ENCODE peak calls at places on chromosomes 2 and 18, in four cellular contexts. G is K562, Z is H1, N is WTC11. A is an unnamed sample.

GRCh38 chr18:48799724-48800315 is 150.9 kb downstream of the SMAD7 start:
- DNase-seq in G (no peak), Z (peak), N (peak), A (no peak)

GRCh38 chr2:18425186-18425585 is 135.3 kb downstream of the RDH14 start:
- DNase-seq in G (no peak), Z (no peak), N (no peak), A (no peak)

GRCh38 chr18:46360102-46360699 is 256.0 kb downstream of the HAUS1 start:
- DNase-seq in G (no peak), Z (no peak), N (no peak), A (no peak)

GRCh38 chr2:88492002-88492401 is 39.5 kb upstream of the FOXI3 start:
- DNase-seq in G (no peak), Z (no peak), N (no peak), A (no peak)

GRCh38 chr2:216232721-216233120 is 123.6 kb downstream of the XRCC5 start:
- DNase-seq in G (no peak), Z (no peak), N (no peak), A (no peak)

GRCh38 chr2:95052301-95052700 is 26.8 kb downstream of the MAL start:
- DNase-seq in G (no peak), Z (no peak), N (no peak), A (no peak)

GRCh38 chr2:178018141-178018540 is 54.4 kb downstream of the PDE11A start:
- DNase-seq in G (no peak), Z (no peak), N (no peak), A (no peak)

GRCh38 chr18:3603460-3604259 is 153.7 kb downstream of the TGIF1 start:
- DNase-seq in G (peak), Z (no peak), N (peak), A (no peak)

GRCh38 chr18:63182247-63182771 is 137.3 kb downstream of the BCL2 start:
- DNase-seq in G (no peak), Z (no peak), N (no peak), A (no peak)

GRCh38 chr2:50196775-50197482 is 835.0 kb downstream of the NRXN1 start:
- DNase-seq in G (no peak), Z (no peak), N (no peak), A (no peak)

GRCh38 chr2:110669079-110669478 is 8.8 kb downstream of the BUB1 start:
- DNase-seq in G (no peak), Z (no peak), N (no peak), A (no peak)

GRCh38 chr2:199273043-199273647 is 184.6 kb downstream of the SATB2 start:
- DNase-seq in G (no peak), Z (no peak), N (no peak), A (no peak)

GRCh38 chr2:174233771-174234275 is 14.5 kb downstream of the OLA1 start:
- DNase-seq in G (no peak), Z (no peak), N (no peak), A (no peak)

GRCh38 chr2:43751476-43751875 is 22.4 kb upstream of the DYNC2LI1 start:
- DNase-seq in G (no peak), Z (no peak), N (no peak), A (no peak)

GRCh38 chr18:77001979-77002378 is 130.6 kb downstream of the MBP start:
- DNase-seq in G (no peak), Z (no peak), N (no peak), A (no peak)

GRCh38 chr18:63829886-63830285 is 54.7 kb downstream of the SERPINB7 start:
- DNase-seq in G (no peak), Z (no peak), N (no peak), A (no peak)

GRCh38 chr18:79792096-79792987 is 5.4 kb upstream of the KCNG2 start:
- DNase-seq in G (no peak), Z (no peak), N (no peak), A (no peak)

GRCh38 chr2:66874411-66874810 is 439.5 kb downstream of the MEIS1 start:
- DNase-seq in G (no peak), Z (no peak), N (no peak), A (no peak)

GRCh38 chr2:178070824-178071223 is 1.8 kb downstream of the PDE11A start:
- DNase-seq in G (no peak), Z (no peak), N (no peak), A (no peak)

GRCh38 chr18:46356278-46357033 is 252.3 kb downstream of the HAUS1 start:
- DNase-seq in G (no peak), Z (no peak), N (no peak), A (peak)

GRCh38 chr2:149732001-149732685 is 144.6 kb upstream of the MMADHC start:
- DNase-seq in G (no peak), Z (no peak), N (no peak), A (no peak)

GRCh38 chr2:60446413-60447358 is 106.8 kb downstream of the BCL11A start:
- DNase-seq in G (no peak), Z (no peak), N (no peak), A (no peak)

GRCh38 chr2:64838817-64839216 is 150.4 kb upstream of the SLC1A4 start:
- DNase-seq in G (no peak), Z (no peak), N (no peak), A (no peak)

GRCh38 chr2:200471324-200471848 is 38.5 kb downstream of the KCTD18 start:
- DNase-seq in G (no peak), Z (no peak), N (no peak), A (peak)

GRCh38 chr2:205352593-205352992 is 329.7 kb upstream of the NRP2 start:
- DNase-seq in G (no peak), Z (no peak), N (no peak), A (no peak)

GRCh38 chr2:44955593-44956449 is 14.3 kb downstream of the SIX3 start:
- DNase-seq in G (peak), Z (peak), N (peak), A (peak)

GRCh38 chr2:113962692-113963480 is 73.0 kb downstream of the ACTR3 start:
- DNase-seq in G (no peak), Z (no peak), N (no peak), A (no peak)

GRCh38 chr2:163191372-163191771 is 352.8 kb upstream of the KCNH7 start:
- DNase-seq in G (no peak), Z (no peak), N (peak), A (peak)

GRCh38 chr2:188808921-188809320 is 165.3 kb upstream of the COL3A1 start:
- DNase-seq in G (no peak), Z (no peak), N (no peak), A (no peak)

GRCh38 chr2:3643371-3644245 is 14.4 kb upstream of the ALLC start:
- DNase-seq in G (no peak), Z (no peak), N (no peak), A (no peak)

GRCh38 chr18:75977069-75977468 is 518.0 kb downstream of the ZNF516 start:
- DNase-seq in G (no peak), Z (no peak), N (no peak), A (no peak)

GRCh38 chr2:20050104-20050711 is 1.2 kb downstream of the LAPTM4A start:
- DNase-seq in G (peak), Z (no peak), N (no peak), A (peak)

GRCh38 chr2:36615214-36615613 is 17.2 kb upstream of the FEZ2 start:
- DNase-seq in G (peak), Z (no peak), N (no peak), A (peak)

GRCh38 chr2:74819702-74820101 is 14.2 kb upstream of the HK2 start:
- DNase-seq in G (no peak), Z (no peak), N (no peak), A (no peak)

GRCh38 chr18:63480892-63481291 is 4.1 kb downstream of the SERPINB5 start:
- DNase-seq in G (no peak), Z (no peak), N (no peak), A (no peak)

GRCh38 chr2:127386764-127387654 is 766 bp downstream of the MAP3K2 start:
- DNase-seq in G (peak), Z (peak), N (peak), A (peak)

GRCh38 chr2:10303634-10304378 is 1.1 kb downstream of the HPCAL1 start:
- DNase-seq in G (peak), Z (peak), N (peak), A (peak)

GRCh38 chr2:215950009-215950408 is 63.3 kb downstream of the MREG start:
- DNase-seq in G (peak), Z (no peak), N (no peak), A (peak)

DNA sequence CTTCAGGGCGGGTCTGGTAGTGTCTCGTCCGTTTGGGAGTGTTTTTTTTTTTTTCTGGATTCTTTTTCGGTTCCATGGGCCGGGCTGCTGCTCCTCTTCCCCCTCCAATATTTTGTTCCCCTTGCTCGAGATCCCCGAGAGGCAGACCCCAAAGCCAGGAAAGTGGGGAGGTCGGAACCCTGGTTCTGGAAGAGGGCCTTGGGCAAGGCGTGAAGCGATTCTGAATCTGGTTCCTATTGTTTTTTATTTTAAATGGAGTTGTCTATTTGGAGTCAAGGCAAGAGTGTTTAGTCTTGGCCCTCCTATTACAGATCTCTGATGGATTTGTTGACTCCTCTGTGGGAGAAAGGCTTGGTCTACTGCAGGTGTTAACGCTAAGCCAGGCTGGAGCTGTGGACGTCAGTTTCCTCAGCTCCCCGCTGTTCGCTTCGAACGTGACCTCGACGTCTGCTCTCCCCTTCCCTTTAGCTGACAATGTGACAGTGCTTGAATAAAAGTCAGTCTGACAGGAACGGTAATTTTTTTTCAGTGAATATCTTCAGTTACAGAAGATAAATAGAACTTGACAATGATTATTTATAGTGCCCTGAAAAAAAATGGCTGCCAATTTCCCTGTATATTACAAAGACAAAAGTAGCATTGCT is 682 bp upstream of the DNAJC27 start:
- DNase-seq in G (no peak), Z (no peak), N (no peak), A (peak)
- TF ChIP-seq TEAD4 in G (no peak), Z (no peak), N (no peak), A (no peak)

GRCh38 chr2:34003795-34004194 is 404.7 kb upstream of the FAM98A start:
- DNase-seq in G (no peak), Z (no peak), N (no peak), A (no peak)

GRCh38 chr2:34001557-34001956 is 402.5 kb upstream of the FAM98A start:
- DNase-seq in G (no peak), Z (no peak), N (no peak), A (no peak)

DNA sequence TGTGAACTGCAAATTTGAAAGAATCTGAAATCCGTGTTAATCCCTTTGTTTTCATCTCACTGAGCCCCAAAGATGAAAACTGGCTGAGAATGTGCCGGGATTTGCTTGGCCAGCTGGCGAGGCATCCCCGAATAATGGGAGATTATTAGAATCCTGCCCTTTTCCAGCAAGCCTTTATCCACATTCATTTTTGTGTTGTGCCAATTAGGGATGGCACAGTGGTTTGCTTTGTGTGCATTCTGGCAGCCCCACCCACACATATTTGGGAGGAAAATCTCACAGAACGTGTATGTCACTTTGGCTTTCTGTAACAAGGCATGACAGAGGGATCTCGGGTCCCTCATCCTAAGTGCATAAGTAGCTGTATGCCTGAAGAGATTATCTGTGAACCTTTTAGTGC is 405.8 kb upstream of the FAM98A start:
- DNase-seq in G (no peak), Z (no peak), N (no peak), A (no peak)
- TF ChIP-seq TEAD4 in G (no peak), Z (no peak), N (no peak), A (no peak)

DNA sequence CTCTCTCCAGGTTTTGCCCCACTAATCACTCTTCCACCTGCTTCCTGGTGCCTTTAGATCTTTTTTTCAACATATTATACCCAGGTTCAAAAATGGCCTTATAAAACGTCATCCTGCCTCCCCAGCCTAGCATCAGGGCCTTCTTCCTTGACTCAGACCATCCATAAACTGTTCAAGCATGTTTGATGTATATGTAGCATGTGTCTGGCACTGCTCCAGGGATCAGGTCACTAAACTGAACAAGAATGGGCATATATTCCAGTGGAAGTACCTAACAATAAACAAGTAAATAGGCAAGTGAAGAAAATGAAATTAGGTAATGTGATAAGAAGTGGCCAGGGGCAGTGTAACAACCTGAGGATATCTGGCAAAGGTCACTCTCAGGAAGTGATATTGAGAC is 141.2 kb downstream of the TRIB2 start:
- DNase-seq in G (no peak), Z (no peak), N (no peak), A (no peak)
- TF ChIP-seq TEAD4 in G (no peak), Z (no peak), N (no peak), A (no peak)

DNA sequence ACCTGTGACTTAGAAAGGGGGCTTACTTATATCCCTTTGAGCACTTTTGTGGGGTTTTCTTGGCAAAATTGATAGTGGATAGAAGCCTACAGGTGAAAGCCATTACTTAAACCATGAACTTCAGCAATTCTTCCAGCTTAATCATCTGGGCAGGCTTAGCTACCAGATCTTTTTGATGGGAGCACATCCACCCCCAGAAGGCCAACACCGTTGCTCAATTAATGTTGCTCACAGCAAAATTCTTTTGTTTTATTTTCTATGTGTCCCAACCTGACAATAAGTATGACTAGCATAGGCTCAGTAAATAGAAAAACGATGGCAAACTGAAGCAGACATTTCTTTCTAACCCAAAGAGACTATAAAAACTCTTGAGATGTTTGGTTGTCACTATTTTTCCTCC is 269.4 kb upstream of the TCF4 start:
- DNase-seq in G (no peak), Z (no peak), N (no peak), A (no peak)
- TF ChIP-seq TEAD4 in G (no peak), Z (no peak), N (no peak), A (no peak)